ENCODE peak calls at places on chromosome 12, in six cellular contexts. Z is astrocyte, C is IMR-90, Y is H9, R is GM23248, W is H1. O is an unnamed sample.

GRCh38 chr12:100450726-100451125 is 22.9 kb upstream of the NR1H4 start:
- DNase-seq in Z (no peak), C (no peak), Y (no peak), R (peak; percentile 10), W (no peak), O (no peak)

GRCh38 chr12:124964836-124965462 is 24.0 kb downstream of the DHX37 start:
- DNase-seq in Z (no peak), C (no peak), Y (no peak), R (no peak), W (no peak), O (no peak)

GRCh38 chr12:84653482-84653881 is 259.1 kb downstream of the SLC6A15 start:
- DNase-seq in Z (no peak), C (no peak), Y (no peak), R (peak; percentile 2), W (no peak), O (no peak)

GRCh38 chr12:100020370-100020769 is 35.6 kb upstream of the ANKS1B start:
- DNase-seq in Z (peak; percentile 8), C (peak; percentile 48), Y (no peak), R (peak; percentile 17), W (no peak), O (peak; percentile 28)

GRCh38 chr12:121314441-121314840 is 17.9 kb upstream of the CAMKK2 start:
- DNase-seq in Z (no peak), C (no peak), Y (no peak), R (no peak), W (no peak), O (no peak)

GRCh38 chr12:124422142-124422569 is 127.3 kb downstream of the RFLNA start:
- DNase-seq in Z (no peak), C (no peak), Y (peak; percentile 76), R (peak; percentile 46), W (no peak), O (peak; percentile 78)

GRCh38 chr12:120117961-120118709 is 1.6 kb upstream of the RAB35 start:
- DNase-seq in Z (no peak), C (peak; percentile 67), Y (peak; percentile 88), R (peak; percentile 84), W (no peak), O (peak; percentile 71)

GRCh38 chr12:99498756-99499155 is 148.8 kb upstream of the GARIN6 start:
- DNase-seq in Z (peak; percentile 92), C (peak; percentile 42), Y (peak; percentile 27), R (peak; percentile 73), W (peak; percentile 23), O (peak; percentile 80)

GRCh38 chr12:62581288-62582064 is 114.8 kb downstream of the MON2 start:
- DNase-seq in Z (peak; percentile 51), C (peak; percentile 73), Y (no peak), R (peak; percentile 74), W (no peak), O (peak; percentile 65)

GRCh38 chr12:34600592-34601462 is 578.5 kb downstream of the ALG10 start:
- DNase-seq in Z (no peak), C (no peak), Y (no peak), R (no peak), W (no peak), O (no peak)

GRCh38 chr12:28966049-28966778 is 182.9 kb upstream of the FAR2 start:
- DNase-seq in Z (peak; percentile 77), C (peak; percentile 20), Y (no peak), R (no peak), W (no peak), O (no peak)

GRCh38 chr12:88753707-88754106 is 173.4 kb upstream of the KITLG start:
- DNase-seq in Z (no peak), C (no peak), Y (no peak), R (no peak), W (no peak), O (no peak)

GRCh38 chr12:24709201-24709600 is 239.7 kb downstream of the BCAT1 start:
- DNase-seq in Z (peak; percentile 25), C (peak; percentile 48), Y (no peak), R (peak; percentile 3), W (no peak), O (no peak)

GRCh38 chr12:88743946-88744685 is 163.8 kb upstream of the KITLG start:
- DNase-seq in Z (no peak), C (peak; percentile 33), Y (no peak), R (peak; percentile 13), W (no peak), O (no peak)

GRCh38 chr12:3122841-3123678 is 45.9 kb downstream of the TSPAN9 start:
- DNase-seq in Z (peak; percentile 74), C (peak; percentile 75), Y (peak; percentile 54), R (peak; percentile 93), W (no peak), O (peak; percentile 74)

GRCh38 chr12:48422060-48422459 is 50.3 kb upstream of the ANP32D start:
- DNase-seq in Z (peak; percentile 3), C (no peak), Y (no peak), R (no peak), W (no peak), O (no peak)

GRCh38 chr12:30719060-30719459 is 23.4 kb upstream of the IPO8 start:
- DNase-seq in Z (peak; percentile 79), C (peak; percentile 85), Y (no peak), R (peak; percentile 82), W (no peak), O (peak; percentile 27)

GRCh38 chr12:110647669-110648068 is 33.7 kb downstream of the TCTN1 start:
- DNase-seq in Z (no peak), C (no peak), Y (no peak), R (no peak), W (no peak), O (no peak)

GRCh38 chr12:44582521-44582920 is 293.6 kb downstream of the NELL2 start:
- DNase-seq in Z (no peak), C (no peak), Y (no peak), R (no peak), W (no peak), O (no peak)

GRCh38 chr12:102474438-102475064 is 5.8 kb downstream of the IGF1 start:
- DNase-seq in Z (peak; percentile 87), C (peak; percentile 62), Y (no peak), R (peak; percentile 26), W (no peak), O (no peak)

GRCh38 chr12:129903956-129904769 is at the start of gene TMEM132D:
- DNase-seq in Z (peak; percentile 21), C (no peak), Y (peak; percentile 86), R (no peak), W (no peak), O (no peak)

GRCh38 chr12:122483969-122484368 is 16.8 kb downstream of the ZCCHC8 start:
- DNase-seq in Z (no peak), C (no peak), Y (no peak), R (no peak), W (no peak), O (no peak)

GRCh38 chr12:122486805-122487426 is 13.8 kb downstream of the ZCCHC8 start:
- DNase-seq in Z (no peak), C (no peak), Y (no peak), R (no peak), W (no peak), O (peak; percentile 14)

GRCh38 chr12:122491991-122492390 is 8.7 kb downstream of the ZCCHC8 start:
- DNase-seq in Z (no peak), C (peak; percentile 70), Y (no peak), R (no peak), W (no peak), O (no peak)

DNA sequence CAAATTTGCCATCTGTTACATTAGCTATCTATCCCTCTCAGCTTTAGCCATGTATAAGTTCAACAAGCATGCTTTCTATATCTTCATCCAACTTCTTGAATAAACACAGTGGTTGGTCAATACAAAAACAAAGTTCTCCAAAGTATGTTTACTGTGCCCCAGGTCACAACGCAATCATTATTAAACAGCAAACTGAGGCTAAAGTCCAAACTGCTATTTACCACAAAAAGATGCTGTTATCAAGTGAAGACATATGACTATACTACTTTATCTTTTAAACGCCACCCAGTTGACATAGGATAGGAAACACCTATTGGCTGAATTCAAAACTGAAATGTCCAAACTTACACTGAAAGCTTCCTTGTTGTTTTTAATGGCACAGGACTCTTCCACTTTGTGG is 11.7 kb downstream of the ZCCHC8 start:
- DNase-seq in Z (no peak), C (no peak), Y (no peak), R (no peak), W (no peak), O (no peak)
- H3K9ac ChIP-seq in Z (no peak overlapping the region), C (no peak overlapping the region), Y (no peak overlapping the region), R (no peak overlapping the region), W (no peak overlapping the region), O (no peak overlapping the region)

GRCh38 chr12:45701296-45701695 is 28.2 kb upstream of the ARID2 start:
- DNase-seq in Z (no peak), C (no peak), Y (no peak), R (no peak), W (no peak), O (no peak)
- H2AFZ ChIP-seq in Z (no peak overlapping the region), C (no peak overlapping the region), Y (no peak overlapping the region), R (no peak overlapping the region), W (no peak overlapping the region), O (no peak overlapping the region)

DNA sequence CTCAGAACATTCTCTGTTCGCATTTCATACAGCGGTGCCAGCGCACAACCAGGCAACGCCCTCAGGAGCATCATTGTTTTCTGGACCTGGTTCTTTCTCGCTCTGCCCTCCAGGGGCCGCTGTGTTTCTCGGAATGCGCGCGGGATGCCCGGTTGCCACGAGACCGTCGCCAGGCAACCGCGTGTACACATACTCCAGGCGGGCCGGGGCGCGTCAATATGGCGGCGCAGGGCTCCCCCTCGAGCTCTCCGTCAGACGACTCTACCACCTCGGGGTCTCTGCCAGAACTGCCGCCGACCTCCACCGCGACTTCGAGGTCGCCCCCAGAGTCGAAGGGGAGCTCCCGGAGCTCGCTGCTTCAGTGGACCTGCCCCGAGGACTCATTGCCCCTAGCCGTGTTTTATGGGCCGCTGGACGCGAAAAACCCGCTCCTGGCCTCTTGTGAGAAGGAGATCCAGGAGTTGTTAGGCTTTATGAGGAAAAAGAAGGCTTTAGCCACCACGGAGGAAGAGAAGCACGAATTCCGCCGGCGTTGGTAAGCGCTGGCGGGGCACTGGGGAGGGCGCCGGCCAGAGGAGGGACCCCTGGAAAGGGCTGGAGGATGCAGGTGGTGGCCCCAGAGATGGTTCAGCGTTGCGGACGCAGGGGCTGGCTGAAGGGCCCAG is at the start of gene CFAP54:
- DNase-seq in Z (peak; percentile 76), C (peak; percentile 89), Y (peak; percentile 95), R (peak; percentile 100), W (peak; percentile 53), O (peak; percentile 97)
- H3K9ac ChIP-seq in Z (peak within 1 kb of the TSS; percentile 91), C (peak within 1 kb of the TSS; percentile 50), Y (no peak within 1 kb of the TSS), R (peak within 1 kb of the TSS; percentile 98), W (peak within 1 kb of the TSS; percentile 79), O (peak within 1 kb of the TSS; percentile 85)

DNA sequence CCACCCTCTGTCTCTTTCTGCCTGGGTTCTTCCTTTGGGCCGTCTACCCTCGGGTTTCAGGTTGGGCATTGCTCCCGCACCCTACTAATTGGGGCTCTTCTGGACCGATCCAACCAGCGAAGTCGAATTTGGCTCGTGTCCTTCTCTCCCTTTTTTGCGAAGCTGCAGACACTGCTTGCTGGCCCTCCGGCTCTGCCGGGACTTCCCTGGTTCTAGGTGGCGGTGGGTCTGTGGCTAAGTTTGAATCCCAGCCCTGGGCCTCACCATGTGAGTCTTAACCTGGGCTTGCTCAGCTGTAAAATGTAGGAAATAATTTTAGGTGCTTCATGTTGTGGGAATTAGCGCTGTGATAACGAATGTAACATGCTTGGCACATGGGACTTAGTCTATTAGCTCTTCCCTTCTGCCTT is 418 bp upstream of the CISTR start:
- DNase-seq in Z (no peak), C (no peak), Y (no peak), R (no peak), W (no peak), O (no peak)
- H2AFZ ChIP-seq in Z (no peak overlapping the region), C (peak overlapping the region; percentile 9), Y (no peak overlapping the region), R (peak overlapping the region; percentile 12), W (peak overlapping the region; percentile 74), O (no peak overlapping the region)

O was measured in PC-3.